ENCODE peak calls at places on chromosomes 16 and 17, in nine cellular contexts. G, K, M, Y, S, N, R, L and W are unnamed samples.

GRCh38 chr16:28478511-28479180 is 6.5 kb upstream of the NPIPB7 start:
- DNase-seq in S (no peak), R (no peak), K (no peak), M (no peak), N (no peak), G (no peak), L (peak), Y (no peak), W (no peak)

GRCh38 chr16:27718767-27719445 is 169.0 kb downstream of the KATNIP start:
- DNase-seq in L (no peak), N (no peak), G (no peak), M (no peak), Y (no peak), K (no peak), S (peak), R (no peak), W (no peak)

GRCh38 chr17:59425085-59425901 is 93.8 kb downstream of the YPEL2 start:
- DNase-seq in L (peak), N (no peak), G (peak), S (no peak), K (peak), R (no peak), Y (peak), M (no peak), W (peak)

GRCh38 chr16:65119905-65120341 is 1.9 kb downstream of the CDH11 start:
- DNase-seq in K (peak), Y (peak), N (no peak), G (no peak), M (no peak), R (no peak), L (no peak), S (peak), W (no peak)

GRCh38 chr16:12043953-12044352 is 67.4 kb downstream of the SNX29 start:
- DNase-seq in G (no peak), M (no peak), K (no peak), R (no peak), Y (no peak), S (no peak), N (no peak), L (no peak), W (no peak)

GRCh38 chr17:36482611-36483504 is 3.6 kb upstream of the ZNHIT3 start:
- DNase-seq in S (peak), K (peak), L (peak), M (peak), R (peak), N (peak), G (peak), Y (peak), W (peak)

GRCh38 chr17:29138991-29139682 is 41.1 kb downstream of the MYO18A start:
- DNase-seq in Y (no peak), K (peak), N (no peak), R (no peak), L (no peak), S (no peak), G (peak), M (peak), W (peak)

GRCh38 chr16:11627822-11628457 is 40.3 kb upstream of the SNN start:
- DNase-seq in S (no peak), R (no peak), L (no peak), Y (peak), N (no peak), M (no peak), G (no peak), K (no peak), W (no peak)

GRCh38 chr16:67951485-67951884 is 7.6 kb upstream of the LCAT start:
- DNase-seq in K (no peak), R (no peak), S (no peak), G (peak), N (no peak), M (no peak), L (no peak), Y (no peak), W (no peak)

GRCh38 chr17:75676461-75676860 is 9.3 kb downstream of the SAP30BP start:
- DNase-seq in G (no peak), M (no peak), S (no peak), Y (no peak), R (no peak), K (no peak), L (no peak), N (no peak), W (no peak)

GRCh38 chr16:20166531-20167235 is 93.0 kb upstream of the GPR139 start:
- DNase-seq in Y (peak), L (no peak), N (no peak), G (no peak), S (peak), R (no peak), M (no peak), K (no peak), W (no peak)

GRCh38 chr16:14628806-14629611 is 1.1 kb downstream of the PARN start:
- DNase-seq in G (no peak), R (no peak), K (no peak), S (no peak), M (no peak), L (no peak), Y (peak), N (no peak), W (no peak)

GRCh38 chr16:27284865-27285675 is 16.5 kb upstream of the NSMCE1 start:
- DNase-seq in R (no peak), G (no peak), N (no peak), L (no peak), S (no peak), Y (no peak), M (no peak), K (no peak), W (no peak)

GRCh38 chr17:78745407-78746088 is 36.5 kb downstream of the CYTH1 start:
- DNase-seq in M (peak), G (no peak), Y (peak), N (no peak), S (peak), R (no peak), K (no peak), L (no peak), W (no peak)

GRCh38 chr17:77353684-77354419 is 213.1 kb downstream of the SEC14L1 start:
- DNase-seq in R (no peak), L (peak), K (peak), Y (peak), M (no peak), N (no peak), S (no peak), G (no peak), W (no peak)

GRCh38 chr17:72139213-72139612 is 18.4 kb downstream of the SOX9 start:
- DNase-seq in M (no peak), R (no peak), K (no peak), L (no peak), N (no peak), S (no peak), G (no peak), Y (no peak), W (no peak)

GRCh38 chr17:15386083-15386482 is 44.7 kb upstream of the TEKT3 start:
- DNase-seq in R (no peak), S (no peak), G (no peak), K (no peak), L (no peak), Y (no peak), N (no peak), M (no peak), W (no peak)

GRCh38 chr17:1058423-1059130 is 61.6 kb downstream of the TIMM22 start:
- DNase-seq in Y (peak), S (peak), G (peak), L (no peak), K (no peak), M (peak), N (peak), R (no peak), W (peak)

GRCh38 chr16:58670177-58670576 is 14.4 kb downstream of the SLC38A7 start:
- DNase-seq in Y (no peak), S (no peak), R (no peak), N (peak), L (no peak), G (no peak), K (no peak), M (no peak), W (no peak)

GRCh38 chr17:58339775-58340622 is 11.4 kb upstream of the TSPOAP1 start:
- DNase-seq in N (no peak), Y (no peak), K (no peak), M (peak), G (no peak), R (no peak), L (no peak), S (no peak), W (no peak)

GRCh38 chr17:58337126-58337599 is 8.6 kb upstream of the TSPOAP1 start:
- DNase-seq in S (no peak), N (no peak), M (peak), R (no peak), L (no peak), Y (no peak), G (no peak), K (no peak), W (no peak)

GRCh38 chr17:58337600-58338453 is 9.2 kb upstream of the TSPOAP1 start:
- DNase-seq in M (peak), R (peak), G (peak), S (peak), N (peak), Y (peak), K (no peak), L (peak), W (peak)

GRCh38 chr17:58338907-58339774 is 10.5 kb upstream of the TSPOAP1 start:
- DNase-seq in L (no peak), Y (peak), K (no peak), R (peak), M (peak), N (peak), S (peak), G (peak), W (peak)

DNA sequence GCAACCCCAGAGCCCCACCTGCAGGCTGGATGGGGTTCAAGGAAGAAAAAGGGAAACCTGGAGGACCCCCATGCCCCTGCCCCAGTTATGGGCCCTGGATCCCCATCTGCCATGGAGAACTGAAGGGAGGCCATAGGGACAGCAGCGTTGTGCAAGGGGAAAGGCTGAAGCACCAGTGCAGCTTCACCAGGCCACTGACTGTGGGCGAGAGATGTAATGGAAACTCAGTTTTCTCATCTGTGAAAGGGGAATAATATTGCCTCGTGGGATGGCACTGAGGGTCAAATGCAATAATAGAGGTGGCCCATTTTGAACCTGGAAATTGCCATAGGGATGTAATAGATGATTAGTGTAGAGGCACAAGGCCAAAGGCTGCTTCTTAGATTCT is 9.9 kb upstream of the TSPOAP1 start:
- DNase-seq in Y (peak), S (no peak), K (no peak), R (no peak), L (no peak), N (no peak), G (no peak), M (no peak), W (no peak)
- TF ChIP-seq CTCF in Y (no peak), S (peak), K (no peak), R (no peak), L (no peak), N (peak), G (no peak), M (peak), W (no peak)

GRCh38 chr17:57634713-57635465 is 110.2 kb downstream of the CCDC182 start:
- DNase-seq in S (no peak), N (peak), G (no peak), R (no peak), L (no peak), M (peak), Y (no peak), K (no peak), W (no peak)

GRCh38 chr17:57632294-57632693 is 112.8 kb downstream of the CCDC182 start:
- DNase-seq in L (no peak), Y (no peak), R (no peak), S (no peak), N (no peak), M (no peak), G (no peak), K (no peak), W (no peak)

GRCh38 chr17:57630736-57631135 is 114.4 kb downstream of the CCDC182 start:
- DNase-seq in G (no peak), Y (no peak), L (no peak), K (no peak), S (no peak), M (no peak), N (no peak), R (no peak), W (no peak)

GRCh38 chr17:57636274-57636673 is 108.8 kb downstream of the CCDC182 start:
- DNase-seq in Y (no peak), R (no peak), N (no peak), G (no peak), K (no peak), S (no peak), L (no peak), M (no peak), W (no peak)

DNA sequence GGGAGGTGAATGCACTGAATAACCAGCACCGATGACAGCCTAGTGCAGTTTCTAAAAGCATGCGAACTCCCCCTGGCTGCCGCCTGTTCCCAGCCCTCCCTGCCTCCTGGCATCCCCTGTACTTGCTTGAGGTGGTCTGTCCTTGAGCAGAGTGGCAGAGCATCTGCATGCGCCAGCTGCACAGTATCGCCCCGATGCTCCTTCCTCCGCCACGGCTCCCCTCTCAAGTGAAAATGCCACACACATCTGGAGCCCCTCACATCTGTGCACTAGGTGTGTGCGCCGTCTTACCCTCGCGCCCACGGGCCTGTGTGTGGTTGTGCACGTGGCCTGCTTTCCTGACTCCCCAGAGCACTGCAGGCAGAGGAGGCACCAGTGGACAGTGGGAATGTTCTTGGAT is 111.9 kb downstream of the CCDC182 start:
- DNase-seq in R (no peak), K (no peak), G (no peak), L (no peak), N (no peak), S (no peak), M (no peak), Y (no peak), W (no peak)
- TF ChIP-seq CTCF in R (no peak), K (no peak), G (no peak), L (no peak), N (no peak), S (no peak), M (no peak), Y (no peak), W (no peak)

DNA sequence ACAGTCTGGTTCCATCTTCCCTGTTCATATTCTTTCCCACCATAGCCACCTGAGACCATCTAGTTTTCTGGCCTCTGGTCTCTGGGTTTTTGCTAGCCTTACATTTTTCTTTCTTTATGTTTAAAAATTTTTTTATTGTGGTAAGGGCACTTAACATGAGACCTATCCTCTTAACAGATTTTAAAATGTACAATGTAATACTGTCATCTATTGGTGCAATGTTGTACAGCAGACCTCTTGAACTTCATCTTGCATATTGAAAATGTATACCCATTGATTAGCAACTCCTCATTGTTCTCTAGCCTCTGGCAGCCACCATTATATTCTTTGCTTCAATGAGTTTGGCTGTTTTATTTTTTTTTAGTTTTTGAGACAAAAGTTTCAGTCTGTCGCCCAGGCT is 39.2 kb downstream of the ITGAM start:
- DNase-seq in L (no peak), N (no peak), K (no peak), M (peak), R (no peak), Y (peak), S (no peak), G (no peak), W (no peak)
- TF ChIP-seq CTCF in L (no peak), N (peak), K (no peak), M (peak), R (peak), Y (no peak), S (peak), G (peak), W (no peak)

GRCh38 chr17:56879280-56879679 is 34.6 kb downstream of the TRIM25 start:
- DNase-seq in S (no peak), G (no peak), K (no peak), L (no peak), R (no peak), M (no peak), Y (no peak), N (no peak), W (no peak)
- TF ChIP-seq CTCF in S (no peak), G (no peak), K (no peak), L (no peak), R (no peak), M (no peak), Y (no peak), N (no peak), W (no peak)

GRCh38 chr17:27612160-27612767 is 18.7 kb upstream of the LGALS9 start:
- DNase-seq in R (no peak), Y (no peak), G (no peak), M (no peak), N (no peak), K (no peak), L (no peak), S (no peak), W (no peak)

GRCh38 chr17:27607692-27608091 is 23.3 kb upstream of the LGALS9 start:
- DNase-seq in S (no peak), K (no peak), L (no peak), G (no peak), N (no peak), M (no peak), Y (no peak), R (no peak), W (no peak)

GRCh38 chr17:27610304-27610676 is 20.7 kb upstream of the LGALS9 start:
- DNase-seq in G (no peak), M (no peak), S (no peak), L (no peak), K (no peak), Y (no peak), R (no peak), N (no peak), W (no peak)

GRCh38 chr17:27608330-27609230 is 22.4 kb upstream of the LGALS9 start:
- DNase-seq in Y (no peak), N (no peak), S (no peak), K (no peak), G (no peak), M (no peak), R (no peak), L (no peak), W (no peak)

GRCh38 chr17:27609606-27610303 is 21.2 kb upstream of the LGALS9 start:
- DNase-seq in L (no peak), Y (peak), K (peak), S (peak), G (peak), N (peak), R (no peak), M (peak), W (peak)
- TF ChIP-seq CTCF in L (no peak), Y (peak), K (peak), S (peak), G (peak), N (peak), R (peak), M (peak), W (no peak)